ENCODE peak calls at places on chromosomes 1 and 21, in six cellular contexts. D is endothelial cell of umbilical vein; Y is CD4-positive, CD25-positive, alpha-beta regulatory T cell; B is tibial artery; A is GM23248; U is HepG2. L is an unnamed sample.

GRCh38 chr1:25991937-25992688 is 5.8 kb downstream of the PAFAH2 start:
- DNase-seq in D (no peak), Y (no peak), B (no peak), A (peak; percentile 17), U (peak; percentile 18), L (no peak)

GRCh38 chr21:29121759-29122158 is 8.7 kb upstream of the MAP3K7CL start:
- DNase-seq in D (no peak), Y (no peak), B (no peak), A (no peak), U (no peak), L (no peak)

GRCh38 chr1:45974541-45975269 is 157.7 kb downstream of the PIK3R3 start:
- DNase-seq in D (no peak), Y (no peak), B (no peak), A (no peak), U (peak; percentile 43), L (no peak)

GRCh38 chr1:30641557-30642353 is 81.6 kb downstream of the MATN1 start:
- DNase-seq in D (no peak), Y (no peak), B (no peak), A (no peak), U (no peak), L (no peak)

GRCh38 chr1:13583964-13584791 is 546 bp downstream of the PDPN start:
- DNase-seq in D (no peak), Y (no peak), B (peak; percentile 68), A (peak; percentile 72), U (no peak), L (peak; percentile 77)

GRCh38 chr1:85062425-85063026 is 14.2 kb upstream of the MCOLN3 start:
- DNase-seq in D (no peak), Y (no peak), B (no peak), A (no peak), U (no peak), L (no peak)

GRCh38 chr1:244371294-244372141 is 80.2 kb downstream of the ADSS2 start:
- DNase-seq in D (no peak), Y (no peak), B (no peak), A (no peak), U (no peak), L (no peak)

GRCh38 chr1:203628185-203628996 is 1.8 kb downstream of the ATP2B4 start:
- DNase-seq in D (peak; percentile 69), Y (no peak), B (peak; percentile 84), A (peak; percentile 82), U (no peak), L (peak; percentile 57)

GRCh38 chr1:218931331-218931730 is 242.3 kb upstream of the LYPLAL1 start:
- DNase-seq in D (no peak), Y (no peak), B (no peak), A (no peak), U (no peak), L (no peak)

GRCh38 chr1:233180626-233181364 is 114.7 kb downstream of the PCNX2 start:
- DNase-seq in D (peak; percentile 25), Y (no peak), B (no peak), A (no peak), U (no peak), L (no peak)
- H3K27ac ChIP-seq in D (no peak overlapping the region), Y (no peak overlapping the region), B (no peak overlapping the region), A (no peak overlapping the region), U (no peak overlapping the region), L (no peak overlapping the region)

DNA sequence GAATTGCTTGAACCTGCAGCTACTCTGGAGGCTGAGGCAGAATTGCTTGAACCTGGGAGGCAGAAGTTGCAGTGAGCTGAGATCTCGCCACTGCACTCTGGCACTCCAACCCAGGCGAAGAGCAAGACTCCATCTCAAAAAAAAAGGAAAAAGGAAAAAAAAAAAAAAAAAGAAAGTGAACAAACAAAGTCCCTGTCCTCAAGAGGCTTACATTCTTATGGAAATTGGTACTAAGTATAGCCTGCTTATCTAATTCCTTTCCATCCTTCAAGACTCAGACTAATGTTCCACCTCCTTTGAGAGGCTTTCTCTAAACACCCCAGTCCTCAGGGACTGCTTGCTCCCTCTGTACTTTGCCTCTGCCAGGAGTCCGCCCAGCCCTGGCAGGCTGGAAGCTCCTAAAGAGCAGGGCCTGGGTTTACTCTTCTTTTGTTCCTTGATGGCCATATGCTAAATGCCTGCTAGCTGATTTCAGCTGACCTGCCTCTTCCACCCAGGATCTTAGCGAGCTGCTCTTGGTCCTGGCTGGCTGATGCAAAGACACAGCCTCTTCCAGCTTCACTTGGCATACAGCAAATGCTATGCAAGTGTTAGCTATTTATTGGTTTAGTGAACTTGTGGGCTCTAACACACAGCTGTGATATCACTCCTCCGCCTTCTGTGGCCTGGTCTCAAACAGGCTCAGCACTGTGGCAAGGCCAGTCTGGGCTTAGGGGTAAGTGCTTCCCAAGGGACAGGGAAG is 9.8 kb downstream of the SLC9A1 start:
- DNase-seq in D (no peak), Y (no peak), B (peak; percentile 76), A (peak; percentile 82), U (no peak), L (no peak)
- H3K4me1 ChIP-seq in D (no peaks in the 10 kb centered on the region), Y (peaks cover 10% of the 10 kb centered on the region), B (no peaks in the 10 kb centered on the region), A (peaks cover 21% of the 10 kb centered on the region), U (peaks cover 2% of the 10 kb centered on the region), L (peaks cover 5% of the 10 kb centered on the region)

GRCh38 chr1:179042087-179042486 is 16.4 kb downstream of the FAM20B start:
- DNase-seq in D (no peak), Y (no peak), B (no peak), A (no peak), U (no peak), L (no peak)
- H3K9me3 ChIP-seq in D (no peaks in the 10 kb centered on the region), Y (no peaks in the 10 kb centered on the region), B (no peaks in the 10 kb centered on the region), A (no peaks in the 10 kb centered on the region), U (no peaks in the 10 kb centered on the region), L (no peaks in the 10 kb centered on the region)

GRCh38 chr1:234713440-234713839 is 103.5 kb upstream of the IRF2BP2 start:
- DNase-seq in D (no peak), Y (no peak), B (no peak), A (no peak), U (no peak), L (no peak)
- H3K27ac ChIP-seq in D (no peak overlapping the region), Y (no peak overlapping the region), B (no peak overlapping the region), A (no peak overlapping the region), U (peak overlapping the region; percentile 16), L (no peak overlapping the region)

GRCh38 chr1:27478098-27478497 is 11.9 kb downstream of the WASF2 start:
- DNase-seq in D (no peak), Y (no peak), B (no peak), A (no peak), U (no peak), L (no peak)

GRCh38 chr1:27471476-27471875 is 18.5 kb downstream of the WASF2 start:
- DNase-seq in D (no peak), Y (no peak), B (no peak), A (no peak), U (no peak), L (no peak)

GRCh38 chr1:27476222-27476621 is 13.7 kb downstream of the WASF2 start:
- DNase-seq in D (no peak), Y (no peak), B (no peak), A (no peak), U (no peak), L (no peak)

GRCh38 chr1:27475707-27476106 is 14.3 kb downstream of the WASF2 start:
- DNase-seq in D (no peak), Y (no peak), B (no peak), A (no peak), U (no peak), L (no peak)

GRCh38 chr1:27473755-27474154 is 16.2 kb downstream of the WASF2 start:
- DNase-seq in D (no peak), Y (no peak), B (no peak), A (no peak), U (no peak), L (no peak)
- H3K4me1 ChIP-seq in D (no peaks in the 10 kb centered on the region), Y (peaks cover 79% of the 10 kb centered on the region), B (no peaks in the 10 kb centered on the region), A (no peaks in the 10 kb centered on the region), U (peaks cover 29% of the 10 kb centered on the region), L (peaks cover 14% of the 10 kb centered on the region)

GRCh38 chr1:48996311-48996710 is 219.6 kb upstream of the BEND5 start:
- DNase-seq in D (no peak), Y (no peak), B (no peak), A (no peak), U (no peak), L (no peak)
- H3K9me3 ChIP-seq in D (no peaks in the 10 kb centered on the region), Y (no peaks in the 10 kb centered on the region), B (peaks cover 8% of the 10 kb centered on the region), A (no peaks in the 10 kb centered on the region), U (peaks cover 87% of the 10 kb centered on the region), L (no peaks in the 10 kb centered on the region)

GRCh38 chr1:198548890-198549289 is 8.4 kb upstream of the ATP6V1G3 start:
- DNase-seq in D (no peak), Y (no peak), B (no peak), A (no peak), U (no peak), L (no peak)
- H3K27ac ChIP-seq in D (no peak overlapping the region), Y (no peak overlapping the region), B (no peak overlapping the region), A (no peak overlapping the region), U (no peak overlapping the region), L (no peak overlapping the region)

GRCh38 chr1:67755160-67755559 is 70.2 kb downstream of the GADD45A start:
- DNase-seq in D (no peak), Y (no peak), B (no peak), A (no peak), U (no peak), L (no peak)
- H3K4me1 ChIP-seq in D (peaks cover 51% of the 10 kb centered on the region), Y (no peaks in the 10 kb centered on the region), B (peaks cover 1% of the 10 kb centered on the region), A (peaks cover 42% of the 10 kb centered on the region), U (peaks cover 46% of the 10 kb centered on the region), L (peaks cover 10% of the 10 kb centered on the region)